ENCODE peak calls at places on chromosomes 4 and X, in ten cellular contexts. I, P, M, C, E, G, D, Y, O and Z are unnamed samples.

GRCh38 chr4:186029731-186030421 is 39.1 kb upstream of the TLR3 start:
- DNase-seq in M (no peak), I (peak), P (peak), D (no peak), C (peak), Y (no peak), G (no peak), E (peak), O (peak), Z (peak)

GRCh38 chr4:185115827-185116232 is 27.2 kb upstream of the SLC25A4 start:
- DNase-seq in I (peak), C (peak), Y (peak), E (peak), O (no peak), M (peak), G (no peak), D (no peak), P (peak), Z (peak)

GRCh38 chrX:109268340-109268739 is 213.5 kb downstream of the GUCY2F start:
- DNase-seq in Y (no peak), P (no peak), M (no peak), G (no peak), I (no peak), C (no peak), D (no peak), O (no peak), E (no peak), Z (no peak)

GRCh38 chr4:153270361-153270760 is 66.1 kb downstream of the TRIM2 start:
- DNase-seq in C (no peak), P (no peak), Y (no peak), M (no peak), I (no peak), G (no peak), O (no peak), E (no peak), D (no peak), Z (no peak)

GRCh38 chr4:54746228-54746627 is 88.5 kb downstream of the KIT start:
- DNase-seq in P (peak), C (no peak), D (no peak), E (peak), M (no peak), Y (no peak), O (no peak), I (no peak), G (no peak), Z (peak)

GRCh38 chr4:61994036-61994435 is 793.9 kb downstream of the ADGRL3 start:
- DNase-seq in I (no peak), M (no peak), C (no peak), D (no peak), P (peak), E (no peak), Y (no peak), O (no peak), G (no peak), Z (peak)

GRCh38 chr4:6262847-6263487 is 6.7 kb upstream of the WFS1 start:
- DNase-seq in P (no peak), D (no peak), G (no peak), E (no peak), C (no peak), I (no peak), O (no peak), Y (no peak), M (no peak), Z (no peak)

GRCh38 chrX:45771114-45771513 is 570.4 kb upstream of the DIPK2B start:
- DNase-seq in O (no peak), G (no peak), I (peak), Y (peak), P (peak), M (no peak), E (no peak), C (no peak), D (no peak), Z (peak)

GRCh38 chr4:36385951-36386561 is 104.6 kb downstream of the DTHD1 start:
- DNase-seq in D (peak), G (no peak), O (peak), I (no peak), M (no peak), Y (no peak), E (no peak), P (no peak), C (no peak), Z (no peak)

GRCh38 chr4:154332681-154333421 is 158.7 kb downstream of the DCHS2 start:
- DNase-seq in M (no peak), O (peak), D (no peak), C (peak), P (no peak), Y (no peak), E (peak), I (no peak), G (no peak), Z (peak)

GRCh38 chr4:142121448-142121847 is 485.1 kb downstream of the IL15 start:
- DNase-seq in C (no peak), Y (no peak), G (no peak), D (no peak), M (no peak), E (no peak), P (no peak), I (no peak), O (no peak), Z (no peak)

GRCh38 chr4:58776627-58777026 is 1666.4 kb upstream of the IGFBP7 start:
- DNase-seq in P (peak), C (no peak), M (no peak), I (no peak), O (no peak), Y (no peak), E (no peak), D (no peak), G (no peak), Z (peak)

GRCh38 chr4:106266201-106266600 is 49.8 kb downstream of the TBCK start:
- DNase-seq in Y (peak), P (peak), O (peak), I (no peak), G (no peak), C (no peak), D (peak), E (peak), M (peak), Z (peak)

GRCh38 chr4:169017971-169018370 is 7.9 kb upstream of the CBR4 start:
- DNase-seq in E (no peak), P (no peak), C (no peak), M (no peak), D (no peak), Y (no peak), O (no peak), I (no peak), G (no peak), Z (no peak)

GRCh38 chrX:21529771-21530170 is 128.4 kb downstream of the KLHL34 start:
- DNase-seq in E (no peak), I (no peak), C (no peak), D (no peak), Y (peak), O (no peak), M (peak), P (peak), G (no peak), Z (peak)

GRCh38 chrX:134315893-134316292 is 78.9 kb downstream of the CCDC160 start:
- DNase-seq in D (no peak), I (no peak), Y (no peak), P (no peak), G (no peak), C (no peak), M (no peak), O (no peak), E (no peak), Z (no peak)

GRCh38 chr4:71304289-71304850 is 34.5 kb upstream of the SLC4A4 start:
- DNase-seq in G (no peak), M (no peak), D (no peak), P (no peak), O (no peak), C (no peak), Y (no peak), E (no peak), I (no peak), Z (no peak)

GRCh38 chrX:103629295-103630170 is 758 bp downstream of the TCEAL1 start:
- DNase-seq in G (no peak), P (peak), M (no peak), E (peak), Y (peak), I (peak), D (no peak), C (peak), O (peak), Z (peak)

GRCh38 chrX:34813618-34814017 is 129.0 kb upstream of the FAM47B start:
- DNase-seq in M (no peak), C (no peak), Y (peak), G (no peak), E (no peak), I (no peak), D (no peak), O (no peak), P (peak), Z (peak)

GRCh38 chrX:134676440-134676839 is 18.2 kb upstream of the PLAC1 start:
- DNase-seq in I (no peak), E (no peak), Y (peak), D (no peak), C (no peak), P (peak), M (no peak), O (no peak), G (no peak), Z (peak)

GRCh38 chr4:153510252-153511001 is 44.3 kb downstream of the TMEM131L start:
- DNase-seq in M (no peak), G (no peak), O (no peak), C (no peak), I (no peak), D (no peak), Y (no peak), P (no peak), E (no peak), Z (no peak)